ENCODE peak calls at places on chromosomes 13 and 19, in five cellular contexts. L, M, Y, U and P are unnamed samples.

GRCh38 chr19:35006342-35006998 is 6.3 kb downstream of the GRAMD1A start:
- DNase-seq in L (no peak), M (no peak), U (no peak), Y (no peak), P (no peak)

GRCh38 chr13:48131481-48131992 is 36.6 kb upstream of the MED4 start:
- DNase-seq in M (no peak), U (peak; percentile 33), L (no peak), Y (no peak), P (no peak)

GRCh38 chr19:41352609-41353465 is 885 bp downstream of the TGFB1 start:
- DNase-seq in U (no peak), L (peak; percentile 71), M (peak; percentile 75), Y (no peak), P (peak; percentile 84)

GRCh38 chr19:50759886-50760285 is 10.4 kb upstream of the GPR32 start:
- DNase-seq in Y (no peak), M (no peak), U (no peak), L (no peak), P (no peak)

GRCh38 chr13:41352935-41353801 is 42.1 kb downstream of the NAA16 start:
- DNase-seq in M (peak; percentile 27), L (no peak), U (no peak), Y (no peak), P (no peak)

GRCh38 chr13:87827479-87827878 is 156.3 kb downstream of the SLITRK5 start:
- DNase-seq in L (no peak), Y (peak; percentile 76), M (no peak), U (no peak), P (no peak)

GRCh38 chr19:48530044-48530720 is 18.5 kb upstream of the LMTK3 start:
- DNase-seq in M (no peak), Y (no peak), U (no peak), L (no peak), P (no peak)

GRCh38 chr19:16076958-16077611 is 790 bp downstream of the TPM4 start:
- DNase-seq in L (peak; percentile 61), Y (no peak), M (peak; percentile 50), U (peak; percentile 18), P (peak; percentile 59)